ENCODE peak calls at places on chromosomes 1 and 21, in ten cellular contexts. L, F, G, I, T, V, B, A, U and Y are unnamed samples.

GRCh38 chr21:45888361-45889009 is 93.1 kb upstream of the COL6A1 start:
- DNase-seq in L (no peak), V (no peak), B (no peak), G (no peak), A (no peak), T (peak; percentile 14), I (no peak), U (no peak), F (no peak), Y (peak; percentile 54)

GRCh38 chr1:181126289-181126688 is 37.8 kb downstream of the IER5 start:
- DNase-seq in L (no peak), B (no peak), I (no peak), T (no peak), U (no peak), V (no peak), F (no peak), G (no peak), A (no peak), Y (no peak)

GRCh38 chr1:28062806-28063205 is 25.6 kb downstream of the EYA3 start:
- DNase-seq in L (peak; percentile 72), T (no peak), G (no peak), B (peak; percentile 30), U (no peak), V (no peak), A (no peak), I (peak; percentile 57), F (no peak), Y (peak; percentile 41)

GRCh38 chr1:55276671-55277376 is 61.7 kb upstream of the USP24 start:
- DNase-seq in V (no peak), T (no peak), G (no peak), F (no peak), U (no peak), L (no peak), A (no peak), B (no peak), I (no peak), Y (no peak)

GRCh38 chr1:39170731-39171375 is 33.6 kb upstream of the MACF1 start:
- DNase-seq in G (peak; percentile 84), U (no peak), B (no peak), F (no peak), I (no peak), A (no peak), L (peak; percentile 80), V (no peak), T (peak; percentile 92), Y (no peak)

GRCh38 chr1:11797525-11798216 is 8.1 kb downstream of the MTHFR start:
- DNase-seq in L (no peak), T (no peak), G (no peak), F (no peak), B (peak; percentile 25), A (no peak), U (no peak), V (no peak), I (no peak), Y (no peak)

GRCh38 chr1:178037510-178038253 is 56.2 kb upstream of the RASAL2 start:
- DNase-seq in L (peak; percentile 71), T (peak; percentile 69), A (peak; percentile 48), V (no peak), B (peak; percentile 77), F (no peak), I (no peak), G (no peak), U (peak; percentile 92), Y (peak; percentile 96)

GRCh38 chr1:187621961-187622360 is 793.2 kb downstream of the PLA2G4A start:
- DNase-seq in I (no peak), G (peak; percentile 21), F (no peak), T (no peak), L (peak; percentile 59), U (no peak), A (peak; percentile 34), B (peak; percentile 56), V (no peak), Y (no peak)

GRCh38 chr1:143691400-143691891 is 280.3 kb downstream of the FAM72C start:
- DNase-seq in L (no peak), T (no peak), A (peak; percentile 50), F (no peak), I (no peak), U (no peak), G (no peak), B (no peak), V (no peak), Y (no peak)

GRCh38 chr1:56357931-56358783 is 221.2 kb downstream of the PLPP3 start:
- DNase-seq in G (no peak), F (no peak), U (no peak), L (no peak), A (peak; percentile 6), V (no peak), I (no peak), B (no peak), T (no peak), Y (no peak)

GRCh38 chr21:45109831-45110492 is 35.6 kb downstream of the ADARB1 start:
- DNase-seq in T (no peak), U (no peak), B (peak; percentile 29), A (no peak), V (no peak), F (peak; percentile 39), I (peak; percentile 68), G (no peak), L (peak; percentile 56), Y (no peak)

GRCh38 chr1:66330711-66331110 is 203.2 kb upstream of the SGIP1 start:
- DNase-seq in I (no peak), A (peak; percentile 39), L (no peak), V (no peak), F (no peak), T (no peak), G (no peak), U (no peak), B (peak; percentile 80), Y (no peak)

GRCh38 chr1:14894811-14895524 is 258.6 kb upstream of the TMEM51 start:
- DNase-seq in F (no peak), B (no peak), V (no peak), G (no peak), L (no peak), A (no peak), I (no peak), T (no peak), U (no peak), Y (no peak)